ENCODE peak calls at places on chromosomes 2 and 18, in four cellular contexts. One of them, this sample, is unnamed.

GRCh38 chr18:34223164-34223892 is 1.4 kb downstream of the NOL4 start:
- DNase-seq in PC-9: no peak
- DNase-seq in sigmoid colon: no peak
- DNase-seq in Peyer's patch: no peak
- DNase-seq in this sample: no peak

GRCh38 chr18:39685303-39685902 is 2119.8 kb upstream of the CELF4 start:
- DNase-seq in sigmoid colon: no peak
- DNase-seq in Peyer's patch: no peak
- DNase-seq in PC-9: no peak
- DNase-seq in this sample: no peak

GRCh38 chr2:66862871-66863650 is 428.1 kb downstream of the MEIS1 start:
- DNase-seq in sigmoid colon: no peak
- DNase-seq in PC-9: no peak
- DNase-seq in Peyer's patch: no peak
- DNase-seq in this sample: peak; percentile 77

GRCh38 chr2:176129013-176129796 is at the start of gene HOXD8:
- DNase-seq in PC-9: no peak
- DNase-seq in Peyer's patch: peak; percentile 70
- DNase-seq in sigmoid colon: peak; percentile 89
- DNase-seq in this sample: peak; percentile 60

GRCh38 chr18:50647237-50647636 is 87.3 kb downstream of the MAPK4 start:
- DNase-seq in sigmoid colon: no peak
- DNase-seq in PC-9: no peak
- DNase-seq in Peyer's patch: no peak
- DNase-seq in this sample: no peak

GRCh38 chr2:240569998-240570530 is 1.8 kb downstream of the RNPEPL1 start:
- DNase-seq in sigmoid colon: no peak
- DNase-seq in Peyer's patch: peak; percentile 40
- DNase-seq in PC-9: no peak
- DNase-seq in this sample: no peak

GRCh38 chr2:144249035-144249637 is 270.8 kb downstream of the ZEB2 start:
- DNase-seq in PC-9: no peak
- DNase-seq in Peyer's patch: no peak
- DNase-seq in sigmoid colon: no peak
- DNase-seq in this sample: no peak

GRCh38 chr2:198465970-198466369 is 661.6 kb downstream of the PLCL1 start:
- DNase-seq in PC-9: no peak
- DNase-seq in sigmoid colon: no peak
- DNase-seq in Peyer's patch: no peak
- DNase-seq in this sample: no peak

GRCh38 chr2:157418215-157418614 is 25.7 kb downstream of the CYTIP start:
- DNase-seq in PC-9: no peak
- DNase-seq in Peyer's patch: no peak
- DNase-seq in sigmoid colon: no peak
- DNase-seq in this sample: no peak

GRCh38 chr2:43126817-43127207 is 99.6 kb downstream of the ZFP36L2 start:
- DNase-seq in Peyer's patch: no peak
- DNase-seq in sigmoid colon: peak; percentile 63
- DNase-seq in PC-9: no peak
- DNase-seq in this sample: no peak

GRCh38 chr2:116747103-116747502 is 1067.4 kb upstream of the DDX18 start:
- DNase-seq in sigmoid colon: no peak
- DNase-seq in PC-9: no peak
- DNase-seq in Peyer's patch: no peak
- DNase-seq in this sample: no peak

GRCh38 chr2:45938649-45939511 is 287.4 kb downstream of the PRKCE start:
- DNase-seq in PC-9: peak; percentile 100
- DNase-seq in Peyer's patch: peak; percentile 73
- DNase-seq in sigmoid colon: peak; percentile 92
- DNase-seq in this sample: peak; percentile 92

GRCh38 chr2:233470007-233470687 is 96.4 kb downstream of the USP40 start:
- DNase-seq in Peyer's patch: peak; percentile 54
- DNase-seq in PC-9: no peak
- DNase-seq in sigmoid colon: peak; percentile 93
- DNase-seq in this sample: no peak

GRCh38 chr2:73268831-73269685 is 15.2 kb downstream of the FBXO41 start:
- DNase-seq in sigmoid colon: no peak
- DNase-seq in PC-9: no peak
- DNase-seq in Peyer's patch: peak; percentile 81
- DNase-seq in this sample: peak; percentile 36

GRCh38 chr2:46950314-46950713 is 34.7 kb upstream of the MCFD2 start:
- DNase-seq in Peyer's patch: no peak
- DNase-seq in sigmoid colon: no peak
- DNase-seq in PC-9: no peak
- DNase-seq in this sample: no peak
- H3K27ac ChIP-seq in Peyer's patch: no peak overlapping the region
- H3K27ac ChIP-seq in sigmoid colon: no peak overlapping the region
- H3K27ac ChIP-seq in PC-9: peak overlapping the region; percentile 4
- H3K27ac ChIP-seq in this sample: no peak overlapping the region

DNA sequence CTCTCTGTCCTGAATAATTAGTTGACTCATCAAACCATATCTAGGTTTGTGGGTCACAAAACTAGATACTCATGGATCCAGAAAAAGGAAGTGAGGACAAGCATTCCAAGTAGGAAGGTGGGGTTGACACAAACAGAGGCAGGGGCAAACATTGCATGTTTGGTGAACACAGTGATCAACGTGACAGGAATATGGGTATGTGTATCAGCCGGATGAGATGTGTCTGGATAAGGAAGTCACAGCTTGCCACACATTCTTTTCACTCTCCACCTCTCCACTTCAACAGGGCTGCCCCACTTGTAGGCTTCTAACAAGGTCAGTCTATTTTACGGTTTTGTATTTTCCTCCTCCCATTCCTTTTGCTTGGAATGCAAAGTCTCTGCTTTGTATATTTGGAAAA is 319.0 kb downstream of the CYRIA start:
- DNase-seq in sigmoid colon: no peak
- DNase-seq in PC-9: no peak
- DNase-seq in Peyer's patch: no peak
- DNase-seq in this sample: no peak
- H3K4me1 ChIP-seq in sigmoid colon: no peaks in the 10 kb centered on the region
- H3K4me1 ChIP-seq in PC-9: no peaks in the 10 kb centered on the region
- H3K4me1 ChIP-seq in Peyer's patch: no peaks in the 10 kb centered on the region
- H3K4me1 ChIP-seq in this sample: no peaks in the 10 kb centered on the region

GRCh38 chr2:112585400-112585799 is 991 bp downstream of the CHCHD5 start:
- DNase-seq in PC-9: no peak
- DNase-seq in sigmoid colon: no peak
- DNase-seq in Peyer's patch: no peak
- DNase-seq in this sample: no peak

GRCh38 chr2:112582314-112582746 is 2.1 kb upstream of the CHCHD5 start:
- DNase-seq in Peyer's patch: no peak
- DNase-seq in PC-9: peak; percentile 45
- DNase-seq in sigmoid colon: no peak
- DNase-seq in this sample: no peak

GRCh38 chr2:112584134-112584890 is at the start of gene CHCHD5:
- DNase-seq in PC-9: peak; percentile 86
- DNase-seq in sigmoid colon: peak; percentile 98
- DNase-seq in Peyer's patch: peak; percentile 93
- DNase-seq in this sample: peak; percentile 87

GRCh38 chr2:112584891-112585250 is 462 bp downstream of the CHCHD5 start:
- DNase-seq in PC-9: no peak
- DNase-seq in sigmoid colon: no peak
- DNase-seq in Peyer's patch: no peak
- DNase-seq in this sample: no peak

GRCh38 chr2:112583497-112584133 is 794 bp upstream of the CHCHD5 start:
- DNase-seq in PC-9: no peak
- DNase-seq in sigmoid colon: no peak
- DNase-seq in Peyer's patch: no peak
- DNase-seq in this sample: no peak
- TF ChIP-seq CTCF in PC-9: peak; percentile 10
- TF ChIP-seq CTCF in sigmoid colon: no peak
- TF ChIP-seq CTCF in Peyer's patch: peak; percentile 16
- TF ChIP-seq CTCF in this sample: peak; percentile 2

DNA sequence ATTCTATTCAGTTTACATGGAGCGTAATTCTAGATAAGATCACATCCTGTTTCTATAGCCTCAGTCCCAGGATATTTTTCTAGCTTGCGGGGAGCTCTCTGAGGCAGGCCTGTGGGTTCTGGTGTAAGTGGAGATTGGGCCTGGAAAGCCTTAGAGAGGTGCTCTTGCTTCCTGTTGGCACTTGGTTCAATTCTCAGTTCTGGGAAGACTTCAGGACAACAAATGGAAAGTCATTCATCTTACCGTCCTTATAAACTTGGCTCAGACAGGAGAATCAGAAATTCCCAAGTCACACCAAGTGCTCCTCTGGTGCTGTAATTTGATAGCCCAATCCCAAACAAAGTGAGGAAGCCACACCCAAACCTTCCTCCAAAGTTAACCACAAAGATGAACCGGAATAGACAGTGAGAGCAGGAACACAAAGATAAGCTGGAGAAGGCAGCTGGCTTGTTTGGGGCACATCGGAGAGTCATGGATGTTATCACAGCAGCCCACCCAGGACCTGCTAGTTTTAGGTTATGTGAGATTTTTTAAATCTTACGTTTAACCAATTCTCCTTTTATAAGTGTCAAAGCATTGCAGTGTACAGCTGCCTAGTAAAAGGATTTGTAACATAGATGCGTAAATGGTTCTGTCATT is 144.3 kb upstream of the MAP3K20 start:
- DNase-seq in sigmoid colon: no peak
- DNase-seq in Peyer's patch: no peak
- DNase-seq in PC-9: peak; percentile 81
- DNase-seq in this sample: peak; percentile 74
- H3K27ac ChIP-seq in sigmoid colon: peak overlapping the region; percentile 52
- H3K27ac ChIP-seq in Peyer's patch: no peak overlapping the region
- H3K27ac ChIP-seq in PC-9: peak overlapping the region; percentile 72
- H3K27ac ChIP-seq in this sample: no peak overlapping the region

This sample was measured in foreskin keratinocyte.